ENCODE peak calls at places on chromosomes 7 and 10, in nine cellular contexts. Y is IMR-90; D is ACHN; B is Daoy; R is astrocyte of the cerebellum; P is activated effector memory CD4-positive, alpha-beta T cell treated with Interleukin-2 at 50 U/mL for 16 hours; N is RWPE1; K is stimulated activated CD4-positive, alpha-beta T cell treated with anti-CD3 and anti-CD28 coated beads, Interleukin-2, amount 100 ng/mL, for 4 hours; E is RPMI7951. J is an unnamed sample.

GRCh38 chr7:29878081-29878688 is 71.9 kb downstream of the WIPF3 start:
- DNase-seq in Y (peak), D (peak), B (no peak), R (peak), P (no peak), N (peak), K (peak), E (peak), J (peak)

GRCh38 chr10:25455980-25456567 is 281.3 kb downstream of the GPR158 start:
- DNase-seq in Y (no peak), D (no peak), B (no peak), R (no peak), P (no peak), N (no peak), K (no peak), E (no peak), J (no peak)

GRCh38 chr7:139739863-139740597 is 37.8 kb downstream of the HIPK2 start:
- DNase-seq in Y (no peak), D (no peak), B (no peak), R (no peak), P (no peak), N (no peak), K (no peak), E (no peak), J (no peak)

GRCh38 chr7:151607464-151607867 is 87.8 kb upstream of the RHEB start:
- DNase-seq in Y (peak), D (peak), B (peak), R (no peak), P (no peak), N (no peak), K (no peak), E (peak), J (no peak)

GRCh38 chr10:75234683-75235374 is 928 bp downstream of the COMTD1 start:
- DNase-seq in Y (no peak), D (no peak), B (no peak), R (no peak), P (no peak), N (no peak), K (no peak), E (no peak), J (no peak)

GRCh38 chr7:505171-505570 is 14.5 kb downstream of the PDGFA start:
- DNase-seq in Y (no peak), D (no peak), B (no peak), R (no peak), P (no peak), N (no peak), K (no peak), E (no peak), J (no peak)

GRCh38 chr10:5556576-5556975 is 31.8 kb downstream of the CALML3 start:
- DNase-seq in Y (no peak), D (no peak), B (no peak), R (no peak), P (no peak), N (no peak), K (no peak), E (no peak), J (no peak)

GRCh38 chr7:114405427-114405826 is 9.2 kb upstream of the FOXP2 start:
- DNase-seq in Y (no peak), D (peak), B (no peak), R (peak), P (no peak), N (peak), K (no peak), E (no peak), J (peak)

GRCh38 chr7:70349819-70350218 is 751.5 kb downstream of the AUTS2 start:
- DNase-seq in Y (no peak), D (no peak), B (no peak), R (no peak), P (no peak), N (no peak), K (no peak), E (no peak), J (no peak)

GRCh38 chr10:34319197-34319846 is 495.8 kb downstream of the PARD3 start:
- DNase-seq in Y (peak), D (no peak), B (peak), R (peak), P (no peak), N (peak), K (no peak), E (peak), J (no peak)

GRCh38 chr7:134686782-134687181 is 40.1 kb downstream of the BPGM start:
- DNase-seq in Y (peak), D (peak), B (no peak), R (no peak), P (no peak), N (no peak), K (no peak), E (peak), J (no peak)

GRCh38 chr7:47449810-47450586 is 131.9 kb downstream of the TNS3 start:
- DNase-seq in Y (peak), D (peak), B (peak), R (no peak), P (no peak), N (no peak), K (no peak), E (peak), J (no peak)

GRCh38 chr7:81211617-81212016 is 292.8 kb upstream of the SEMA3C start:
- DNase-seq in Y (peak), D (no peak), B (peak), R (no peak), P (no peak), N (no peak), K (no peak), E (peak), J (no peak)

GRCh38 chr7:64528770-64529169 is 34.1 kb downstream of the ZNF680 start:
- DNase-seq in Y (no peak), D (no peak), B (no peak), R (no peak), P (no peak), N (no peak), K (no peak), E (no peak), J (no peak)

GRCh38 chr10:124419635-124420034 is 912 bp upstream of the OAT start:
- DNase-seq in Y (no peak), D (no peak), B (no peak), R (no peak), P (no peak), N (no peak), K (no peak), E (no peak), J (no peak)

GRCh38 chr10:45557275-45557905 is 115.2 kb downstream of the ZFAND4 start:
- DNase-seq in Y (no peak), D (no peak), B (peak), R (no peak), P (no peak), N (no peak), K (no peak), E (no peak), J (peak)

GRCh38 chr10:21744223-21744622 is 210.2 kb downstream of the MLLT10 start:
- DNase-seq in Y (no peak), D (no peak), B (no peak), R (no peak), P (no peak), N (no peak), K (no peak), E (no peak), J (no peak)

GRCh38 chr7:47454961-47455871 is 126.7 kb downstream of the TNS3 start:
- DNase-seq in Y (no peak), D (no peak), B (no peak), R (no peak), P (no peak), N (no peak), K (no peak), E (no peak), J (no peak)

GRCh38 chr10:79285315-79286185 is 61.7 kb upstream of the PPIF start:
- DNase-seq in Y (no peak), D (no peak), B (no peak), R (no peak), P (no peak), N (no peak), K (no peak), E (no peak), J (no peak)

GRCh38 chr10:69800109-69800508 is 1.6 kb upstream of the COL13A1 start:
- DNase-seq in Y (peak), D (peak), B (peak), R (peak), P (no peak), N (peak), K (no peak), E (peak), J (peak)

GRCh38 chr7:142908921-142909870 is 23.7 kb upstream of the TRPV6 start:
- DNase-seq in Y (no peak), D (peak), B (peak), R (no peak), P (no peak), N (peak), K (no peak), E (peak), J (peak)

GRCh38 chr10:109374215-109374614 is 549.1 kb downstream of the XPNPEP1 start:
- DNase-seq in Y (peak), D (no peak), B (no peak), R (no peak), P (no peak), N (no peak), K (no peak), E (no peak), J (no peak)

GRCh38 chr7:132367795-132368194 is 208.5 kb downstream of the PLXNA4 start:
- DNase-seq in Y (no peak), D (no peak), B (no peak), R (no peak), P (no peak), N (no peak), K (no peak), E (no peak), J (no peak)

GRCh38 chr7:44066494-44067063 is 1.2 kb upstream of the PGAM2 start:
- DNase-seq in Y (no peak), D (no peak), B (no peak), R (no peak), P (no peak), N (no peak), K (no peak), E (no peak), J (no peak)

GRCh38 chr7:151115836-151116418 is 29.7 kb downstream of the AGAP3 start:
- DNase-seq in Y (no peak), D (no peak), B (no peak), R (no peak), P (no peak), N (peak), K (no peak), E (no peak), J (no peak)

GRCh38 chr10:78974409-78975317 is 94.1 kb upstream of the ZMIZ1 start:
- DNase-seq in Y (peak), D (peak), B (peak), R (peak), P (peak), N (peak), K (peak), E (peak), J (peak)

GRCh38 chr10:12369982-12370381 is 20.6 kb downstream of the CAMK1D start:
- DNase-seq in Y (no peak), D (no peak), B (no peak), R (no peak), P (no peak), N (no peak), K (no peak), E (no peak), J (no peak)

GRCh38 chr10:76675951-76676587 is 961.5 kb downstream of the KCNMA1 start:
- DNase-seq in Y (no peak), D (no peak), B (no peak), R (peak), P (no peak), N (peak), K (no peak), E (peak), J (no peak)

GRCh38 chr10:132209130-132209529 is 22.4 kb downstream of the DPYSL4 start:
- DNase-seq in Y (peak), D (peak), B (peak), R (no peak), P (no peak), N (peak), K (no peak), E (no peak), J (no peak)

GRCh38 chr7:46759711-46760480 is 822.0 kb downstream of the TNS3 start:
- DNase-seq in Y (peak), D (no peak), B (peak), R (no peak), P (no peak), N (no peak), K (no peak), E (peak), J (no peak)

J was measured in AML-193.